ENCODE peak calls at places on chromosomes 5 and 9, in nine cellular contexts. F is RWPE1, E is GM12865, P is mesothelial cell of epicardium, T is tibial artery, B is PC-3, A is thyroid gland, O is tibial nerve, S is A549. H is an unnamed sample.

GRCh38 chr5:107213025-107213424 is 457.7 kb downstream of the EFNA5 start:
- DNase-seq in F (no peak), E (no peak), P (no peak), T (no peak), B (no peak), A (peak), O (no peak), S (no peak), H (no peak)

GRCh38 chr5:94524841-94525697 is 93.3 kb downstream of the KIAA0825 start:
- DNase-seq in F (peak), E (peak), P (no peak), T (no peak), B (peak), A (no peak), O (no peak), S (peak), H (peak)

GRCh38 chr9:137266589-137267453 is 10.7 kb upstream of the TOR4A start:
- DNase-seq in F (no peak), E (no peak), P (no peak), T (no peak), B (no peak), A (no peak), O (no peak), S (no peak), H (no peak)

GRCh38 chr5:67249590-67249895 is 52.9 kb upstream of the CD180 start:
- DNase-seq in F (no peak), E (no peak), P (no peak), T (no peak), B (no peak), A (peak), O (no peak), S (no peak), H (no peak)

GRCh38 chr5:150249744-150250143 is 39.8 kb downstream of the CAMK2A start:
- DNase-seq in F (no peak), E (no peak), P (no peak), T (no peak), B (no peak), A (no peak), O (no peak), S (no peak), H (no peak)

GRCh38 chr9:69895659-69896058 is 75.0 kb downstream of the CFAP95 start:
- DNase-seq in F (no peak), E (no peak), P (no peak), T (no peak), B (no peak), A (no peak), O (no peak), S (peak), H (no peak)

GRCh38 chr5:172534229-172535169 is 80.2 kb upstream of the SH3PXD2B start:
- DNase-seq in F (peak), E (no peak), P (no peak), T (no peak), B (peak), A (no peak), O (no peak), S (no peak), H (no peak)

GRCh38 chr9:115198018-115198417 is 80.1 kb upstream of the TNC start:
- DNase-seq in F (no peak), E (no peak), P (no peak), T (no peak), B (peak), A (no peak), O (peak), S (no peak), H (no peak)

GRCh38 chr5:54845567-54845941 is 139.8 kb downstream of the ESM1 start:
- DNase-seq in F (peak), E (no peak), P (no peak), T (no peak), B (peak), A (no peak), O (no peak), S (no peak), H (no peak)

GRCh38 chr9:3971391-3972082 is 328.3 kb downstream of the GLIS3 start:
- DNase-seq in F (no peak), E (no peak), P (no peak), T (no peak), B (peak), A (no peak), O (no peak), S (no peak), H (no peak)

GRCh38 chr5:140295414-140295813 is 7.5 kb downstream of the PFDN1 start:
- DNase-seq in F (peak), E (peak), P (peak), T (no peak), B (peak), A (peak), O (peak), S (peak), H (no peak)

GRCh38 chr5:40981420-40981819 is 72.1 kb downstream of the C7 start:
- DNase-seq in F (no peak), E (no peak), P (no peak), T (no peak), B (no peak), A (no peak), O (no peak), S (no peak), H (no peak)

GRCh38 chr9:75941577-75942311 is 51.3 kb downstream of the PCSK5 start:
- DNase-seq in F (no peak), E (no peak), P (no peak), T (no peak), B (no peak), A (peak), O (no peak), S (no peak), H (no peak)

GRCh38 chr5:31232273-31232888 is 38.9 kb downstream of the CDH6 start:
- DNase-seq in F (peak), E (peak), P (no peak), T (no peak), B (peak), A (peak), O (no peak), S (peak), H (peak)

GRCh38 chr5:136018814-136019777 is 9.7 kb upstream of the TGFBI start:
- DNase-seq in F (no peak), E (no peak), P (no peak), T (no peak), B (no peak), A (peak), O (peak), S (peak), H (no peak)

GRCh38 chr5:59209758-59210359 is 627.0 kb downstream of the RAB3C start:
- DNase-seq in F (no peak), E (no peak), P (no peak), T (no peak), B (no peak), A (no peak), O (no peak), S (no peak), H (no peak)

GRCh38 chr5:172585114-172585513 is 55.9 kb upstream of the NEURL1B start:
- DNase-seq in F (no peak), E (no peak), P (no peak), T (no peak), B (no peak), A (peak), O (no peak), S (no peak), H (no peak)

GRCh38 chr9:133973111-133973790 is 18.9 kb downstream of the VAV2 start:
- DNase-seq in F (no peak), E (no peak), P (no peak), T (no peak), B (no peak), A (no peak), O (no peak), S (no peak), H (no peak)

GRCh38 chr9:129836342-129837007 is 1.2 kb downstream of the USP20 start:
- DNase-seq in F (no peak), E (peak), P (no peak), T (no peak), B (no peak), A (no peak), O (peak), S (no peak), H (peak)

GRCh38 chr9:117340422-117340821 is 74.4 kb downstream of the ASTN2 start:
- DNase-seq in F (no peak), E (no peak), P (no peak), T (no peak), B (no peak), A (no peak), O (no peak), S (no peak), H (no peak)

GRCh38 chr5:20572560-20572959 is 584.6 kb upstream of the CDH18 start:
- DNase-seq in F (peak), E (no peak), P (no peak), T (no peak), B (peak), A (no peak), O (no peak), S (peak), H (no peak)
- TF ChIP-seq CTCF in F (peak), E (no peak), P (no peak), T (no peak), B (peak), A (no peak), O (no peak), S (peak), H (no peak)

GRCh38 chr9:124218438-124219289 is 39.1 kb upstream of the NEK6 start:
- DNase-seq in F (peak), E (peak), P (no peak), T (peak), B (peak), A (no peak), O (peak), S (peak), H (peak)

GRCh38 chr9:124222109-124222508 is 35.6 kb upstream of the NEK6 start:
- DNase-seq in F (no peak), E (no peak), P (no peak), T (no peak), B (no peak), A (no peak), O (no peak), S (no peak), H (no peak)

GRCh38 chr9:124219290-124219605 is 38.5 kb upstream of the NEK6 start:
- DNase-seq in F (no peak), E (no peak), P (no peak), T (peak), B (no peak), A (no peak), O (no peak), S (no peak), H (no peak)

GRCh38 chr9:124221685-124222084 is 36.1 kb upstream of the NEK6 start:
- DNase-seq in F (no peak), E (no peak), P (no peak), T (peak), B (no peak), A (no peak), O (no peak), S (no peak), H (no peak)

GRCh38 chr9:124220551-124221451 is 36.9 kb upstream of the NEK6 start:
- DNase-seq in F (peak), E (no peak), P (no peak), T (peak), B (peak), A (no peak), O (no peak), S (peak), H (no peak)
- TF ChIP-seq CTCF in F (no peak), E (no peak), P (no peak), T (no peak), B (no peak), A (no peak), O (no peak), S (no peak), H (no peak)

GRCh38 chr5:180787025-180787424 is 15.6 kb downstream of the MGAT1 start:
- DNase-seq in F (no peak), E (no peak), P (no peak), T (no peak), B (no peak), A (no peak), O (no peak), S (no peak), H (no peak)
- TF ChIP-seq CTCF in F (no peak), E (no peak), P (no peak), T (no peak), B (no peak), A (no peak), O (no peak), S (no peak), H (no peak)

GRCh38 chr9:89410709-89411111 is 87.2 kb downstream of the SEMA4D start:
- DNase-seq in F (peak), E (peak), P (no peak), T (no peak), B (peak), A (no peak), O (no peak), S (no peak), H (peak)
- TF ChIP-seq CTCF in F (no peak), E (peak), P (no peak), T (no peak), B (peak), A (no peak), O (no peak), S (no peak), H (peak)

DNA sequence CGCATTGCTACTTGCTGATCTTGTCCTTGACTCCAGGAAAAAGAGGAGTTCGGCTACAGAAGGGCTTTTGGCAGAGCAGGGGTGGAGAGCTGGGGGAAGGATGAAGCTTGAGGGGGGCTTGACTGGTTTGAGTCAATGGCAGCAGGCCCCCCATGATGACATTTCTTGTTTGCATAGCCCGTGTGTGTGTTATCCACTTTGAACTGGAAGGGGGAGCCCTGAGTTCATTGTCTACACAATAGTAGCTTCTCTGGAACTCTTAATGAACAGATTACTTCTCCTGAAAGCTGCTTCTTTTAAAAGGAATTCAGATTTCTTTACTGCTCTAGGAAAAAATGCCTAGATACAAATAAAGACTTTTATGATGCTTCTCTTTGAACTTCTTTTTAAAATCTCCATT is 2.3 kb downstream of the IFNB1 start:
- DNase-seq in F (no peak), E (no peak), P (no peak), T (no peak), B (no peak), A (no peak), O (no peak), S (no peak), H (no peak)
- TF ChIP-seq CTCF in F (no peak), E (peak), P (no peak), T (no peak), B (no peak), A (no peak), O (no peak), S (no peak), H (no peak)

GRCh38 chr5:23991406-23991805 is 484.0 kb downstream of the PRDM9 start:
- DNase-seq in F (no peak), E (peak), P (no peak), T (no peak), B (no peak), A (no peak), O (no peak), S (no peak), H (no peak)

GRCh38 chr5:23996525-23996924 is 489.1 kb downstream of the PRDM9 start:
- DNase-seq in F (no peak), E (no peak), P (no peak), T (no peak), B (no peak), A (no peak), O (no peak), S (no peak), H (no peak)

GRCh38 chr5:23994581-23995370 is 487.4 kb downstream of the PRDM9 start:
- DNase-seq in F (peak), E (no peak), P (no peak), T (no peak), B (peak), A (no peak), O (no peak), S (peak), H (no peak)
- TF ChIP-seq CTCF in F (peak), E (no peak), P (peak), T (no peak), B (peak), A (no peak), O (no peak), S (no peak), H (no peak)

DNA sequence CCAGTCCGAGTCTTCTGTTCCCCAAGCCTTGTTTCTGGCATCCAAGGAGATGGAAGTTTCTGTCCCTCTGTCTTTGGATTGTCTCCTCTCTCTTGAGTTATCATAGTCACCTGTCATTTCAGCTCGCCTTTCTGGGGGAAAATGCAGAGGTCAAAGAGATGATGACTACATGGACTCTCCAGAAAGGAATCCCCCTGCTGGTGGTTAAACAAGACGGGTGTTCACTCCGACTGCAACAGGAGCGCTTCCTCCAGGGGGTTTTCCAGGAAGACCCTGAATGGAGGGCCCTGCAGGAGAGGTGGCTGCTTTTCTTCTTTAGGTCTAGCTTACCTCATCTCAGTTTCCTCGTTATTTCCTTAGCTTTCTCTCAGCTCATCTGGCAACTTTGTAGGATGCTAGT is 25.1 kb downstream of the ERAP2 start:
- DNase-seq in F (no peak), E (peak), P (no peak), T (no peak), B (no peak), A (no peak), O (no peak), S (peak), H (no peak)
- TF ChIP-seq CTCF in F (no peak), E (peak), P (no peak), T (no peak), B (peak), A (no peak), O (no peak), S (no peak), H (no peak)